ENCODE peak calls at places on chromosomes 1 and 21, in seven cellular contexts. H, W, L, J, T, D and B are unnamed samples.
A peak's percentile ranks its signal among the peaks of the same experiment; 100 is the strongest.

GRCh38 chr1:45246760-45247159 is 40.4 kb upstream of the ZSWIM5 start:
- DNase-seq in H (no peak), T (no peak), W (no peak), L (peak; percentile 95), D (no peak), J (no peak), B (no peak)

GRCh38 chr1:233790662-233791371 is 113.7 kb upstream of the SLC35F3 start:
- DNase-seq in D (peak; percentile 23), L (peak; percentile 79), W (no peak), T (no peak), H (peak; percentile 20), J (peak; percentile 40), B (no peak)

GRCh38 chr1:239805042-239805441 is 286.6 kb upstream of the FMN2 start:
- DNase-seq in H (no peak), L (no peak), D (no peak), W (no peak), T (no peak), J (no peak), B (no peak)

GRCh38 chr21:45994086-45994661 is 12.6 kb downstream of the COL6A1 start:
- DNase-seq in H (no peak), J (peak; percentile 31), D (no peak), L (peak; percentile 36), W (no peak), T (peak; percentile 59), B (peak; percentile 42)

GRCh38 chr1:1170215-1170890 is 3.3 kb upstream of the TTLL10 start:
- DNase-seq in D (no peak), H (no peak), W (peak; percentile 9), T (no peak), L (no peak), J (no peak), B (no peak)

GRCh38 chr1:91700332-91700731 is 185.6 kb downstream of the TGFBR3 start:
- DNase-seq in W (no peak), L (peak; percentile 88), J (no peak), D (no peak), H (no peak), T (no peak), B (no peak)

GRCh38 chr21:34967509-34968289 is 81.4 kb downstream of the RUNX1 start:
- DNase-seq in L (peak; percentile 42), W (no peak), J (no peak), T (no peak), H (no peak), D (no peak), B (no peak)

GRCh38 chr1:15218287-15219279 is 28.4 kb upstream of the FHAD1 start:
- DNase-seq in D (no peak), T (no peak), W (no peak), L (no peak), H (no peak), J (no peak), B (no peak)

GRCh38 chr1:205645494-205645893 is 13.7 kb upstream of the ELK4 start:
- DNase-seq in L (no peak), T (no peak), W (no peak), J (no peak), H (no peak), D (no peak), B (no peak)

GRCh38 chr1:87594736-87595383 is 266.2 kb downstream of the LMO4 start:
- DNase-seq in W (no peak), H (no peak), L (peak; percentile 12), D (no peak), J (no peak), T (no peak), B (no peak)

GRCh38 chr1:91997607-91998195 is 32.1 kb upstream of the EPHX4 start:
- DNase-seq in L (peak; percentile 65), J (no peak), H (peak; percentile 43), T (no peak), W (no peak), D (peak; percentile 41), B (no peak)

GRCh38 chr1:205648212-205648910 is 16.6 kb upstream of the ELK4 start:
- DNase-seq in L (no peak), J (no peak), D (no peak), W (no peak), H (no peak), T (no peak), B (no peak)

GRCh38 chr1:216944864-216945505 is 221.8 kb upstream of the ESRRG start:
- DNase-seq in T (no peak), L (no peak), D (no peak), H (no peak), W (no peak), J (no peak), B (no peak)

GRCh38 chr1:111656093-111657017 is 36.8 kb downstream of the RAP1A start:
- DNase-seq in W (no peak), J (no peak), L (peak; percentile 75), H (peak; percentile 36), D (no peak), T (no peak), B (no peak)

GRCh38 chr1:94773931-94774422 is 46.2 kb upstream of the SLC44A3 start:
- DNase-seq in H (no peak), J (no peak), D (no peak), W (peak; percentile 35), T (no peak), L (peak; percentile 75), B (no peak)

GRCh38 chr1:42177551-42177981 is 13.0 kb upstream of the GUCA2A start:
- DNase-seq in T (peak; percentile 71), H (no peak), L (peak; percentile 69), J (no peak), D (no peak), W (no peak), B (no peak)

GRCh38 chr1:182087951-182088350 is 26.4 kb upstream of the ZNF648 start:
- DNase-seq in H (no peak), L (no peak), J (no peak), D (no peak), T (no peak), W (no peak), B (no peak)

GRCh38 chr1:143735764-143736461 is 235.9 kb downstream of the FAM72C start:
- DNase-seq in T (no peak), L (peak; percentile 32), J (no peak), H (no peak), W (no peak), D (no peak), B (no peak)

GRCh38 chr1:89198500-89199072 is at the start of gene GBP4:
- DNase-seq in W (no peak), T (peak; percentile 59), H (peak; percentile 35), L (peak; percentile 28), J (peak; percentile 52), D (peak; percentile 49), B (no peak)

GRCh38 chr1:93988634-93989350 is 79.6 kb upstream of the GCLM start:
- DNase-seq in L (peak; percentile 91), D (no peak), J (no peak), W (no peak), T (no peak), H (no peak), B (peak; percentile 87)

GRCh38 chr1:13754510-13755103 is 54.6 kb downstream of the PRDM2 start:
- DNase-seq in D (no peak), L (peak; percentile 81), H (no peak), T (no peak), J (peak; percentile 46), W (no peak), B (no peak)

GRCh38 chr1:8015036-8015808 is 10.9 kb downstream of the ERRFI1 start:
- DNase-seq in J (no peak), L (peak; percentile 94), H (peak; percentile 66), W (no peak), T (no peak), D (peak; percentile 50), B (no peak)

GRCh38 chr21:38037416-38037815 is 121.2 kb upstream of the KCNJ6 start:
- DNase-seq in D (no peak), H (no peak), T (no peak), L (no peak), J (no peak), W (no peak), B (no peak)

GRCh38 chr1:198680174-198680871 is 41.5 kb downstream of the PTPRC start:
- DNase-seq in W (no peak), T (no peak), L (no peak), J (no peak), D (peak; percentile 35), H (no peak), B (no peak)

GRCh38 chr1:235111107-235111506 is 17.5 kb downstream of the TOMM20 start:
- DNase-seq in T (no peak), H (no peak), D (no peak), L (no peak), W (no peak), J (no peak), B (no peak)

GRCh38 chr1:98315309-98315708 is 346.2 kb upstream of the SNX7 start:
- DNase-seq in J (no peak), D (no peak), T (no peak), L (peak; percentile 76), W (no peak), H (no peak), B (no peak)

GRCh38 chr1:204098683-204099082 is 25.8 kb downstream of the SOX13 start:
- DNase-seq in J (no peak), T (no peak), D (no peak), W (no peak), L (no peak), H (no peak), B (no peak)

GRCh38 chr21:41833138-41834115 is 45.7 kb downstream of the PRDM15 start:
- DNase-seq in H (no peak), D (no peak), L (no peak), J (no peak), W (no peak), T (peak; percentile 31), B (no peak)

GRCh38 chr21:43364851-43365424 is 62.0 kb downstream of the SIK1 start:
- DNase-seq in J (no peak), T (no peak), W (no peak), L (no peak), H (no peak), D (no peak), B (no peak)

GRCh38 chr1:31410871-31411270 is 2.1 kb upstream of the SERINC2 start:
- DNase-seq in L (peak; percentile 69), J (no peak), H (no peak), W (no peak), T (no peak), D (no peak), B (no peak)
- H3K27me3 ChIP-seq in L (no peaks in the 10 kb centered on the region), J (peaks cover 21% of the 10 kb centered on the region), H (peaks cover 29% of the 10 kb centered on the region), W (no peaks in the 10 kb centered on the region), T (no peaks in the 10 kb centered on the region), D (peaks cover 29% of the 10 kb centered on the region), B (no peaks in the 10 kb centered on the region)

GRCh38 chr1:172905452-172905851 is 145.3 kb downstream of the TNFSF18 start:
- DNase-seq in L (peak; percentile 73), J (no peak), W (no peak), H (no peak), T (no peak), D (no peak), B (no peak)
- H3K27me3 ChIP-seq in L (no peaks in the 10 kb centered on the region), J (no peaks in the 10 kb centered on the region), W (no peaks in the 10 kb centered on the region), H (peaks cover 4% of the 10 kb centered on the region), T (no peaks in the 10 kb centered on the region), D (no peaks in the 10 kb centered on the region), B (no peaks in the 10 kb centered on the region)

GRCh38 chr1:236167154-236167553 is 24.8 kb downstream of the GPR137B start:
- DNase-seq in H (no peak), L (no peak), T (no peak), J (no peak), W (no peak), D (no peak), B (no peak)
- H3K27me3 ChIP-seq in H (no peaks in the 10 kb centered on the region), L (no peaks in the 10 kb centered on the region), T (no peaks in the 10 kb centered on the region), J (no peaks in the 10 kb centered on the region), W (no peaks in the 10 kb centered on the region), D (no peaks in the 10 kb centered on the region), B (no peaks in the 10 kb centered on the region)

DNA sequence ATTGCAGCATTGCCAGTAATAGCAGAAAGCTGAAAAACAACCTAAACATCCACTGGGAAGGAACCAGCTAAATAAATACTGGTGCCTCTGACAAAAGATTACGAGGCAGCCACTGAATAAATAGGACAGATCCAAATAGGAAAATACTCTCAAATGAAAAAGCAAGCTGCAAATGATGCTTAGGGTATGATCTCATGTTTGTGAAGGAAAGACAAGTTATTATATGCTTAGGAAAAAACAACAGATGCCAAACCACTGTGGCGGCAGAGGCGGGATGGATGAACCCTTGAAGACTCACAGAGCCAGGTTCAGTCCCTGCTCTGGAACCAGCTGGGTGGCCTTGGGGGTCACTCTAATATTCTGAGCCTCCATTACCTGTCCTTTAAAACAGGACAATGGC is 41.6 kb downstream of the MATN1 start:
- DNase-seq in T (no peak), L (no peak), H (no peak), D (no peak), J (no peak), W (no peak), B (peak; percentile 28)
- H3K27me3 ChIP-seq in T (no peaks in the 10 kb centered on the region), L (peaks cover 15% of the 10 kb centered on the region), H (peaks cover 10% of the 10 kb centered on the region), D (peaks cover 12% of the 10 kb centered on the region), J (peaks cover 50% of the 10 kb centered on the region), W (no peaks in the 10 kb centered on the region), B (peaks cover 12% of the 10 kb centered on the region)